ENCODE peak calls at places on chromosomes 16 and 17, in four cellular contexts. One of them, this sample, is unnamed.

GRCh38 chr17:65099941-65100315 is 37.2 kb upstream of the RGS9 start:
- DNase-seq in H9: peak
- DNase-seq in H1: no peak
- DNase-seq in IMR-90: peak
- DNase-seq in this sample: no peak

GRCh38 chr16:1320658-1321240 is 11.3 kb downstream of the UBE2I start:
- DNase-seq in H9: no peak
- DNase-seq in IMR-90: no peak
- DNase-seq in H1: no peak
- DNase-seq in this sample: no peak

GRCh38 chr17:44311562-44312181 is 3.3 kb downstream of the RUNDC3A start:
- DNase-seq in IMR-90: no peak
- DNase-seq in H1: no peak
- DNase-seq in H9: no peak
- DNase-seq in this sample: no peak

GRCh38 chr17:77958716-77959215 is 263 bp downstream of the TNRC6C start:
- DNase-seq in H1: no peak
- DNase-seq in IMR-90: no peak
- DNase-seq in H9: no peak
- DNase-seq in this sample: no peak

GRCh38 chr16:4637501-4638166 is 13.0 kb downstream of the MGRN1 start:
- DNase-seq in IMR-90: no peak
- DNase-seq in H9: no peak
- DNase-seq in H1: no peak
- DNase-seq in this sample: no peak

GRCh38 chr16:86199871-86200700 is 301.1 kb downstream of the IRF8 start:
- DNase-seq in H9: no peak
- DNase-seq in H1: no peak
- DNase-seq in IMR-90: peak
- DNase-seq in this sample: no peak

GRCh38 chr16:85859818-85860125 is 39.2 kb upstream of the IRF8 start:
- DNase-seq in H1: no peak
- DNase-seq in IMR-90: no peak
- DNase-seq in H9: no peak
- DNase-seq in this sample: no peak

GRCh38 chr17:7440113-7440822 is 956 bp downstream of the FGF11 start:
- DNase-seq in H1: no peak
- DNase-seq in IMR-90: no peak
- DNase-seq in H9: peak
- DNase-seq in this sample: peak

GRCh38 chr16:87335968-87336849 is 19.0 kb upstream of the C16orf95 start:
- DNase-seq in IMR-90: no peak
- DNase-seq in H9: no peak
- DNase-seq in H1: no peak
- DNase-seq in this sample: no peak

GRCh38 chr16:53950677-53951076 is 246.7 kb downstream of the FTO start:
- DNase-seq in H9: no peak
- DNase-seq in IMR-90: no peak
- DNase-seq in H1: no peak
- DNase-seq in this sample: no peak

GRCh38 chr16:67397812-67398545 is 4.7 kb upstream of the TPPP3 start:
- DNase-seq in H1: no peak
- DNase-seq in IMR-90: no peak
- DNase-seq in H9: no peak
- DNase-seq in this sample: no peak

GRCh38 chr16:1826691-1827573 is at the start of the genes FAHD1 and HAGH:
- DNase-seq in IMR-90: peak
- DNase-seq in H1: peak
- DNase-seq in H9: peak
- DNase-seq in this sample: peak

GRCh38 chr16:426906-427249 is 1.4 kb downstream of the RAB11FIP3 start:
- DNase-seq in H9: no peak
- DNase-seq in H1: no peak
- DNase-seq in IMR-90: no peak
- DNase-seq in this sample: no peak

GRCh38 chr17:64505320-64506200 is 529 bp downstream of the DDX5 start:
- DNase-seq in IMR-90: peak
- DNase-seq in H1: no peak
- DNase-seq in H9: peak
- DNase-seq in this sample: peak

GRCh38 chr17:8939496-8940334 is 25.8 kb downstream of the PIK3R5 start:
- DNase-seq in H9: peak
- DNase-seq in H1: no peak
- DNase-seq in IMR-90: no peak
- DNase-seq in this sample: no peak

GRCh38 chr16:30142672-30143346 is 19.8 kb upstream of the MAPK3 start:
- DNase-seq in IMR-90: no peak
- DNase-seq in H9: peak
- DNase-seq in H1: no peak
- DNase-seq in this sample: peak

GRCh38 chr16:5044011-5044540 is 10.3 kb upstream of the NAGPA start:
- DNase-seq in H9: no peak
- DNase-seq in H1: no peak
- DNase-seq in IMR-90: no peak
- DNase-seq in this sample: no peak

GRCh38 chr16:19542138-19542821 is 13.2 kb upstream of the VPS35L start:
- DNase-seq in IMR-90: no peak
- DNase-seq in H9: no peak
- DNase-seq in H1: no peak
- DNase-seq in this sample: no peak

GRCh38 chr17:13320046-13320785 is 281.5 kb downstream of the HS3ST3A1 start:
- DNase-seq in H1: no peak
- DNase-seq in H9: no peak
- DNase-seq in IMR-90: no peak
- DNase-seq in this sample: peak

GRCh38 chr16:14289692-14290340 is 218.7 kb downstream of the MRTFB start:
- DNase-seq in IMR-90: peak
- DNase-seq in H1: no peak
- DNase-seq in H9: peak
- DNase-seq in this sample: peak

GRCh38 chr17:32161029-32161428 is 18.7 kb downstream of the RHOT1 start:
- DNase-seq in IMR-90: no peak
- DNase-seq in H9: no peak
- DNase-seq in H1: no peak
- DNase-seq in this sample: no peak

GRCh38 chr17:17809527-17810373 is 27.0 kb downstream of the SREBF1 start:
- DNase-seq in H1: peak
- DNase-seq in IMR-90: no peak
- DNase-seq in H9: peak
- DNase-seq in this sample: peak

GRCh38 chr16:29111421-29111820 is 126.6 kb downstream of the LAT start:
- DNase-seq in H9: no peak
- DNase-seq in IMR-90: no peak
- DNase-seq in H1: no peak
- DNase-seq in this sample: no peak

DNA sequence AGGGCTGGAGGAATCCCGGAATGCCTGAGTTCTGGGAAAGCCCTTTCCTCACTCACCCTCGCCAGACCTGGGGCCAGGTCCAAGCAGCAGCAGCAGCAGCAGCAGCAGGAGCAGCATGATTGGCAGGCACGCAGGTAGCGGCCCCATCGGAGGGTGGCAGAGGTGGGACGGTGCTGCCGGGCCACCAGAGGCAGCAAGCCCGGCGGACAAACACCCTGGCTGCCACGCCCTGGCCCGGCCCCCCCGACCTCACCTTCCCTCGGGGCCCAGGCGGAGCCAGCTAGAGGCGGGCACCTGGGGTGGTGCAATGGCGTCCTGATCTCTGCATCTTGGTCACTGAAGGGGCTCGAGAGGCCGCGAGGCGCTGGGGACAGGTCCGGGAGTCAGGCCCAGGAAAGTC is 122.4 kb downstream of the LAT start:
- DNase-seq in H1: peak
- DNase-seq in H9: peak
- DNase-seq in IMR-90: no peak
- DNase-seq in this sample: peak
- H2BK5ac ChIP-seq in H1: no peak
- H2BK5ac ChIP-seq in H9: no peak
- H2BK5ac ChIP-seq in IMR-90: no peak
- H2BK5ac ChIP-seq in this sample: no peak

DNA sequence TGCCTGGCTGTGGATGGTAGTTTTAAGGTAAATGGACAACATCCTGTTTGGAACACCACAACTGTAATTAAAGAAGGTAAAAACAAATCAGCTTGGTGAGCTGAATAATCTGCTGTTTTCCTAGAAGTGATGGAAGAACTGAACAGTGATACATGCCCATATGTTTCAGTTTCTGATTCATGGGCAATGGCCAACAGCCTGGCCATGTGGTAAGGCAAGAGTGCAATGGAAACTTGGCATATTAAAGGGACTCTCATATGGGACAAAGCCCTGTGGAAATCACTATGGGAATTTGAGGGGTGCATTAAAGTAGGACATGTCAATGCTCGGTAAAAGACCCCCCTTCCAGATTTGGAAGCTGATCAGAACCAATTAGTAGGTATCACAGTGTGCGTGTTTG is 37.8 kb downstream of the IKZF3 start:
- DNase-seq in H1: no peak
- DNase-seq in H9: no peak
- DNase-seq in IMR-90: no peak
- DNase-seq in this sample: no peak
- H3K56ac ChIP-seq in H1: no peak
- H3K56ac ChIP-seq in H9: no peak
- H3K56ac ChIP-seq in IMR-90: no peak
- H3K56ac ChIP-seq in this sample: no peak

GRCh38 chr16:56929639-56930038 is 2.3 kb upstream of the HERPUD1 start:
- DNase-seq in IMR-90: no peak
- DNase-seq in H9: no peak
- DNase-seq in H1: no peak
- DNase-seq in this sample: no peak

GRCh38 chr16:56931769-56932587 is at the start of gene HERPUD1:
- DNase-seq in H9: peak
- DNase-seq in IMR-90: peak
- DNase-seq in H1: peak
- DNase-seq in this sample: peak

GRCh38 chr16:56930516-56931252 is 1.3 kb upstream of the HERPUD1 start:
- DNase-seq in H9: no peak
- DNase-seq in H1: no peak
- DNase-seq in IMR-90: no peak
- DNase-seq in this sample: no peak

GRCh38 chr16:56932588-56933265 is 785 bp downstream of the HERPUD1 start:
- DNase-seq in H1: no peak
- DNase-seq in H9: peak
- DNase-seq in IMR-90: peak
- DNase-seq in this sample: peak

DNA sequence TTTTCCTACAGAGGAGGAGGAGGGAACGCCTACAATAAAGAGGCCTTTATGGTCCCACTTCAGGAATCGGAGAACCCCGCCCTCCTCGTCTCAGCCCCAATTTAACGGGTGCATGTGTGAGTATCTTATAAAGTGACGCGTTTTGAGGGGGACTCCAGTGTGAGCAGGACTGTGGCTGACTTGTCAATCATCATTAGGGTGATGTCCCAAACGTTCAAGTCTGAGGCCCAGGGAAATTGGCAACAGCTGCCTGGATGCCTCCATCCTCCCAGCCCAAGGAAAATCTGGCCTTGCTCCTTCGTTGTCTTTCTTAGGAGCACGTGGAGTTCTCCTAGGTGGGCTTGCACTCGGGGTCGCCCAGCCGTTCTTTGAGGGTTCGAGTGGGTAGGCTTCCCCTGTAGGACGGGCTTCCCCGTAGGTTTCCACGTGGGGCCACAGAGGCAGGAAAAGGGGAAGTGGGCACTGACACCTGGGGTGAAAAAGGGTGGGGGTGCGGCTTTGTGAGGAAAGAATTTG is 631 bp upstream of the HERPUD1 start:
- DNase-seq in H1: no peak
- DNase-seq in H9: no peak
- DNase-seq in IMR-90: no peak
- DNase-seq in this sample: peak
- H2BK5ac ChIP-seq in H1: peak
- H2BK5ac ChIP-seq in H9: no peak
- H2BK5ac ChIP-seq in IMR-90: peak
- H2BK5ac ChIP-seq in this sample: peak

GRCh38 chr16:12182202-12182601 is 205.7 kb downstream of the SNX29 start:
- DNase-seq in IMR-90: no peak
- DNase-seq in H9: no peak
- DNase-seq in H1: no peak
- DNase-seq in this sample: no peak
- H3K56ac ChIP-seq in IMR-90: no peak
- H3K56ac ChIP-seq in H9: no peak
- H3K56ac ChIP-seq in H1: no peak
- H3K56ac ChIP-seq in this sample: no peak

GRCh38 chr16:75225678-75226515 is 7.1 kb downstream of the CTRB1 start:
- DNase-seq in H1: no peak
- DNase-seq in H9: peak
- DNase-seq in IMR-90: no peak
- DNase-seq in this sample: no peak

GRCh38 chr16:75224683-75225082 is 5.9 kb downstream of the CTRB1 start:
- DNase-seq in IMR-90: no peak
- DNase-seq in H9: peak
- DNase-seq in H1: no peak
- DNase-seq in this sample: no peak

GRCh38 chr16:75225092-75225491 is 6.3 kb downstream of the CTRB1 start:
- DNase-seq in IMR-90: peak
- DNase-seq in H1: no peak
- DNase-seq in H9: no peak
- DNase-seq in this sample: no peak

GRCh38 chr16:75222271-75222783 is 3.5 kb downstream of the CTRB1 start:
- DNase-seq in IMR-90: no peak
- DNase-seq in H1: no peak
- DNase-seq in H9: peak
- DNase-seq in this sample: no peak

DNA sequence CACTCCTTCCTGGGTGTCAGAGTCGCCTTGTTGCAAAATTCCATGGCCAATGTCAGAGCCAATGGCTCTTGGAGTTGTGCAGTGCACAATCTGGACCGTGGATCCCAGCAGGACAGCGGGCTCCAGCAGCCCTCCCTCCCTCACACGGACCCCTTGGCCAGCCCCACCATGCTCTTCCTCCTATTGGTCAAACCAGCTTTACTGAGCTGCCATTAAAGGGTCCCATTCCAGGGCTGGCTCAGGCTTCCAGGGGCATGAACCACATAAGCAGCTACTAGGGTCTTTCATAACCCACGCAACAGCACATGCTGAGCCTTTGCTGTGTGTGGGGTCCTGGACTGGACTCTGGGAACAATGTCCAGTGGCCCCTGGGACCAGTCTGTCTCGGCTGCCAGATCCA is 5.5 kb downstream of the CTRB1 start:
- DNase-seq in H1: no peak
- DNase-seq in H9: peak
- DNase-seq in IMR-90: no peak
- DNase-seq in this sample: no peak
- H2BK5ac ChIP-seq in H1: no peak
- H2BK5ac ChIP-seq in H9: no peak
- H2BK5ac ChIP-seq in IMR-90: no peak
- H2BK5ac ChIP-seq in this sample: no peak

GRCh38 chr16:56294599-56294998 is 103.3 kb downstream of the GNAO1 start:
- DNase-seq in H9: no peak
- DNase-seq in H1: no peak
- DNase-seq in IMR-90: peak
- DNase-seq in this sample: no peak

GRCh38 chr16:56295739-56296527 is 104.6 kb downstream of the GNAO1 start:
- DNase-seq in H1: no peak
- DNase-seq in H9: no peak
- DNase-seq in IMR-90: no peak
- DNase-seq in this sample: no peak

GRCh38 chr16:56297684-56298083 is 106.4 kb downstream of the GNAO1 start:
- DNase-seq in H1: no peak
- DNase-seq in IMR-90: no peak
- DNase-seq in H9: no peak
- DNase-seq in this sample: no peak

GRCh38 chr16:56295059-56295673 is 103.9 kb downstream of the GNAO1 start:
- DNase-seq in H1: no peak
- DNase-seq in IMR-90: peak
- DNase-seq in H9: no peak
- DNase-seq in this sample: no peak

GRCh38 chr16:56294014-56294413 is 102.7 kb downstream of the GNAO1 start:
- DNase-seq in H9: no peak
- DNase-seq in H1: no peak
- DNase-seq in IMR-90: no peak
- DNase-seq in this sample: no peak
- H3K56ac ChIP-seq in H9: no peak
- H3K56ac ChIP-seq in H1: no peak
- H3K56ac ChIP-seq in IMR-90: no peak
- H3K56ac ChIP-seq in this sample: no peak

This sample was measured in mesendoderm.